ENCODE peak calls at places on chromosomes 7 and 10, in eight cellular contexts. J is cerebellar cortex; T is A549; B is epithelial cell of prostate; A is PC-3; L is activated CD8-positive, alpha-beta memory T cell treated with anti-CD3 and anti-CD28 coated beads, Interleukin-2, amount 50 U/mL, for 48 hours; C is NAMALWA; Y is RWPE1. F is an unnamed sample.

GRCh38 chr10:78745445-78745844 is 323.3 kb upstream of the ZMIZ1 start:
- DNase-seq in Y (no peak), J (no peak), A (no peak), T (no peak), C (no peak), L (no peak), B (no peak), F (no peak)

GRCh38 chr7:157336383-157337315 is at the start of gene DNAJB6:
- DNase-seq in B (no peak), A (peak; percentile 91), L (peak; percentile 99), J (peak; percentile 90), Y (peak; percentile 86), C (peak; percentile 96), T (peak; percentile 94), F (peak; percentile 78)

GRCh38 chr7:73828107-73828803 is 2.5 kb upstream of the CLDN4 start:
- DNase-seq in A (peak; percentile 92), C (peak; percentile 60), J (peak; percentile 70), B (peak; percentile 83), L (no peak), Y (no peak), T (peak; percentile 86), F (peak; percentile 78)

GRCh38 chr7:25062380-25062779 is 62.7 kb downstream of the CYCS start:
- DNase-seq in J (no peak), Y (no peak), A (no peak), C (no peak), L (no peak), T (no peak), B (no peak), F (no peak)

GRCh38 chr7:90298145-90299038 is 22.7 kb downstream of the FAM237B start:
- DNase-seq in B (peak; percentile 27), T (peak; percentile 61), Y (peak; percentile 70), C (peak; percentile 60), J (peak; percentile 29), L (no peak), A (peak; percentile 71), F (peak; percentile 83)

GRCh38 chr10:73076361-73077183 is 20.1 kb downstream of the P4HA1 start:
- DNase-seq in A (peak; percentile 77), C (no peak), B (no peak), L (no peak), T (no peak), Y (no peak), J (peak; percentile 94), F (no peak)

GRCh38 chr7:124536156-124536762 is 229.3 kb downstream of the GPR37 start:
- DNase-seq in L (no peak), C (no peak), B (no peak), J (no peak), T (no peak), A (peak; percentile 61), Y (no peak), F (peak; percentile 43)

GRCh38 chr7:100132697-100133137 is 6.0 kb downstream of the MBLAC1 start:
- DNase-seq in A (peak; percentile 68), C (peak; percentile 67), B (no peak), T (peak; percentile 74), Y (peak; percentile 77), J (peak; percentile 68), L (no peak), F (peak; percentile 48)

GRCh38 chr7:139702313-139702731 is 75.5 kb downstream of the HIPK2 start:
- DNase-seq in B (no peak), J (no peak), T (no peak), L (no peak), C (no peak), Y (no peak), A (no peak), F (no peak)

GRCh38 chr7:51222916-51223315 is 93.7 kb downstream of the COBL start:
- DNase-seq in A (no peak), T (no peak), Y (no peak), L (no peak), C (no peak), B (no peak), J (no peak), F (no peak)

GRCh38 chr10:74177140-74177677 is 26.2 kb downstream of the ADK start:
- DNase-seq in L (peak; percentile 79), T (peak; percentile 27), C (peak; percentile 30), Y (peak; percentile 65), B (no peak), J (peak; percentile 41), A (peak; percentile 98), F (peak; percentile 55)

GRCh38 chr10:85916999-85917573 is 449.5 kb downstream of the GRID1 start:
- DNase-seq in B (no peak), J (peak; percentile 88), L (no peak), C (no peak), Y (no peak), A (no peak), T (no peak), F (peak; percentile 39)

GRCh38 chr7:106193661-106194060 is 81.5 kb upstream of the SYPL1 start:
- DNase-seq in B (no peak), Y (no peak), J (no peak), A (no peak), T (no peak), C (no peak), L (no peak), F (no peak)

GRCh38 chr7:51590746-51591145 is 274.1 kb upstream of the COBL start:
- DNase-seq in Y (no peak), L (no peak), C (peak; percentile 10), A (no peak), T (no peak), J (no peak), B (no peak), F (no peak)

GRCh38 chr10:48802611-48803046 is 118.0 kb downstream of the WDFY4 start:
- DNase-seq in T (no peak), B (no peak), A (no peak), C (peak; percentile 11), J (no peak), L (no peak), Y (no peak), F (no peak)

GRCh38 chr7:151814400-151814914 is 62.5 kb downstream of the PRKAG2 start:
- DNase-seq in A (no peak), Y (no peak), L (no peak), T (no peak), J (peak; percentile 75), B (no peak), C (no peak), F (no peak)

GRCh38 chr7:25215694-25216335 is 12.5 kb downstream of the NPVF start:
- DNase-seq in J (peak; percentile 20), B (no peak), T (no peak), Y (no peak), C (peak; percentile 49), A (no peak), L (no peak), F (no peak)

GRCh38 chr10:75191821-75192568 is 18.6 kb upstream of the VDAC2 start:
- DNase-seq in C (no peak), T (peak; percentile 97), L (no peak), A (peak; percentile 99), B (no peak), Y (peak; percentile 85), J (no peak), F (peak; percentile 96)

GRCh38 chr10:73117976-73118743 is 7.9 kb downstream of the NUDT13 start:
- DNase-seq in B (peak; percentile 36), A (peak; percentile 99), L (no peak), J (no peak), Y (peak; percentile 75), C (no peak), T (peak; percentile 43), F (peak; percentile 85)

GRCh38 chr10:13448216-13448615 is 80.6 kb downstream of the BEND7 start:
- DNase-seq in T (no peak), C (no peak), J (no peak), Y (no peak), L (no peak), B (no peak), A (no peak), F (peak; percentile 62)

GRCh38 chr10:131065673-131066331 is 245.7 kb downstream of the TCERG1L start:
- DNase-seq in L (no peak), C (no peak), J (no peak), B (no peak), T (no peak), A (no peak), Y (no peak), F (no peak)

GRCh38 chr7:112162161-112163020 is 43.8 kb downstream of the DOCK4 start:
- DNase-seq in L (no peak), A (peak; percentile 58), J (peak; percentile 47), C (no peak), Y (peak; percentile 16), T (peak; percentile 69), B (no peak), F (peak; percentile 31)

GRCh38 chr10:44628921-44629320 is 244.0 kb upstream of the CXCL12 start:
- DNase-seq in A (peak; percentile 84), T (peak; percentile 56), L (no peak), J (no peak), B (peak; percentile 31), Y (peak; percentile 2), C (no peak), F (peak; percentile 53)

GRCh38 chr10:1570652-1571051 is 166.7 kb downstream of the ADARB2 start:
- DNase-seq in Y (no peak), B (no peak), J (no peak), C (no peak), T (no peak), L (no peak), A (no peak), F (no peak)

GRCh38 chr10:50541317-50541716 is 82.4 kb downstream of the SGMS1 start:
- DNase-seq in B (no peak), A (no peak), L (no peak), J (no peak), T (no peak), C (no peak), Y (no peak), F (no peak)

GRCh38 chr10:86212391-86212700 is 154.2 kb downstream of the GRID1 start:
- DNase-seq in J (no peak), C (no peak), B (no peak), A (no peak), L (no peak), T (no peak), Y (no peak), F (no peak)

GRCh38 chr7:99383791-99384370 is 9.4 kb downstream of the ARPC1B start:
- DNase-seq in L (no peak), C (no peak), A (no peak), J (no peak), B (no peak), T (no peak), Y (no peak), F (no peak)

GRCh38 chr7:70574970-70575799 is 556.8 kb upstream of the GALNT17 start:
- DNase-seq in T (no peak), J (peak; percentile 77), A (no peak), L (no peak), C (no peak), B (no peak), Y (peak; percentile 54), F (peak; percentile 80)

GRCh38 chr7:123747089-123747488 is 1.7 kb downstream of the WASL start:
- DNase-seq in Y (no peak), A (no peak), B (no peak), T (no peak), L (no peak), C (peak; percentile 67), J (no peak), F (no peak)